ENCODE peak calls at places on chromosomes 5 and 9, in ten cellular contexts. Y, L, U, X, Q, T, E, P, M and F are unnamed samples.

GRCh38 chr5:1724822-1725602 is 74.6 kb downstream of the MRPL36 start:
- DNase-seq in Y (peak; percentile 35), L (peak; percentile 63), U (no peak), X (no peak), Q (no peak), T (peak; percentile 13), E (peak; percentile 73), P (peak; percentile 86), M (peak; percentile 27), F (no peak)

GRCh38 chr5:88944751-88945507 is 61.9 kb upstream of the MEF2C start:
- DNase-seq in Y (no peak), L (no peak), U (no peak), X (no peak), Q (no peak), T (no peak), E (no peak), P (no peak), M (peak; percentile 8), F (no peak)

GRCh38 chr9:38677660-38678303 is 42.2 kb downstream of the FAM240B start:
- DNase-seq in Y (no peak), L (no peak), U (peak; percentile 67), X (no peak), Q (no peak), T (no peak), E (no peak), P (no peak), M (peak; percentile 29), F (no peak)

GRCh38 chr9:89491688-89492087 is 6.2 kb downstream of the SEMA4D start:
- DNase-seq in Y (no peak), L (no peak), U (no peak), X (no peak), Q (no peak), T (peak; percentile 22), E (no peak), P (peak; percentile 20), M (no peak), F (no peak)

GRCh38 chr9:121604242-121604641 is 47.2 kb upstream of the DAB2IP start:
- DNase-seq in Y (no peak), L (no peak), U (peak; percentile 43), X (no peak), Q (no peak), T (peak; percentile 42), E (peak; percentile 61), P (peak; percentile 51), M (no peak), F (no peak)

GRCh38 chr5:56649569-56649968 is 165.8 kb upstream of the MAP3K1 start:
- DNase-seq in Y (no peak), L (no peak), U (peak; percentile 49), X (no peak), Q (peak; percentile 14), T (no peak), E (no peak), P (no peak), M (peak; percentile 61), F (no peak)

GRCh38 chr9:26566141-26566540 is 326.5 kb downstream of the CAAP1 start:
- DNase-seq in Y (no peak), L (no peak), U (no peak), X (no peak), Q (no peak), T (no peak), E (no peak), P (no peak), M (no peak), F (no peak)

GRCh38 chr5:171162165-171162564 is 146.9 kb upstream of the TLX3 start:
- DNase-seq in Y (no peak), L (no peak), U (no peak), X (no peak), Q (no peak), T (no peak), E (peak; percentile 4), P (peak; percentile 26), M (no peak), F (no peak)

GRCh38 chr9:32251539-32251938 is 132.9 kb upstream of the ACO1 start:
- DNase-seq in Y (no peak), L (no peak), U (peak; percentile 34), X (peak; percentile 35), Q (no peak), T (peak; percentile 41), E (peak; percentile 88), P (peak; percentile 63), M (peak; percentile 74), F (peak; percentile 67)

DNA sequence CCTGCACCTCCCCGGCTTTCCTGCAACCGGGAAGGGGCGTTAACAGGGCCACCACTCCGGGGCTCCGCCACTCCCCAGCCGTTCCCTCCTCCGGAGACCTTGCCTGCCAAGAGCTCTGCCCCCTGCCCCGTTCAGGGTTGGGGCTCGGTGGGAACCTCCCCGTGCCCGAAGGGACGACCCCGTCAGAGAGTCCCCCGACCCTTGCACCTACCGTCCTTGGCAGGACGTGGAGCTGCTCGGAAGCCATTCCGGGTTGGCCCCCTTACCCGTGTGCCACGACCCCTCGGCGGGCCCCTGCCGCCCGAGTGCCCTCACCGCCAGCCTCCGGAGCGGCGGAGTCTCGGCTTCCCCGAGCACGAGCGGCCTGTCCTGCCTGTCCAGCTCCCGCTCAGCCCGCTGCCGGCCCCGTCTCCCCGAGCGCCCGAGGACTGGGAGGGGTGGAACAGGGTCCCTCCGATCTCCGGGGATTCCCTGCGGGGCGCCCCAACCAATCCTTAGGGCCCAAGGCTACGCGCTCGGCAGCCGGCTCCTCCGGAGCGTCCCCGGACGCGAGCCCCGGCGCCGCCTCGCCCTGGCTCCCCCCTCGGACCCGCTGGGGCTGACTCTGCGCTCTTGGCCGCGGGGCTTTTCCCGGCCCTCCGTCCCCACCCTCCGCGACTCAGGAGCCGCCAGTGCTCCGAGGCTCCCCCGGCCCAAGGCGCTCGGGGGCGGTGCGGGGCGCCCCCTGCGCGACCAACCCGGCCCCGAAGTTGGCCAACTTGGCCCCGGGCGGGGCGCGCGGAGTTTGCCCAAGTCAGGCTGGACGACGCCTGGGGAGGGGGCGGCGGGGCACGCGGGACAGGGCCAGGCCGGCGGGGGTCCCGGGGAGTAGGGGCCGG is 721 bp downstream of the ADAMTS2 start:
- DNase-seq in Y (peak; percentile 62), L (no peak), U (no peak), X (no peak), Q (peak; percentile 31), T (no peak), E (peak; percentile 39), P (no peak), M (peak; percentile 31), F (no peak)
- H3K27ac ChIP-seq in Y (peak overlapping the region; percentile 18), L (peak overlapping the region; percentile 76), U (peak overlapping the region; percentile 15), X (no peak overlapping the region), Q (no peak overlapping the region), T (peak overlapping the region; percentile 74), E (no peak overlapping the region), P (no peak overlapping the region), M (no peak overlapping the region), F (peak overlapping the region; percentile 40)

DNA sequence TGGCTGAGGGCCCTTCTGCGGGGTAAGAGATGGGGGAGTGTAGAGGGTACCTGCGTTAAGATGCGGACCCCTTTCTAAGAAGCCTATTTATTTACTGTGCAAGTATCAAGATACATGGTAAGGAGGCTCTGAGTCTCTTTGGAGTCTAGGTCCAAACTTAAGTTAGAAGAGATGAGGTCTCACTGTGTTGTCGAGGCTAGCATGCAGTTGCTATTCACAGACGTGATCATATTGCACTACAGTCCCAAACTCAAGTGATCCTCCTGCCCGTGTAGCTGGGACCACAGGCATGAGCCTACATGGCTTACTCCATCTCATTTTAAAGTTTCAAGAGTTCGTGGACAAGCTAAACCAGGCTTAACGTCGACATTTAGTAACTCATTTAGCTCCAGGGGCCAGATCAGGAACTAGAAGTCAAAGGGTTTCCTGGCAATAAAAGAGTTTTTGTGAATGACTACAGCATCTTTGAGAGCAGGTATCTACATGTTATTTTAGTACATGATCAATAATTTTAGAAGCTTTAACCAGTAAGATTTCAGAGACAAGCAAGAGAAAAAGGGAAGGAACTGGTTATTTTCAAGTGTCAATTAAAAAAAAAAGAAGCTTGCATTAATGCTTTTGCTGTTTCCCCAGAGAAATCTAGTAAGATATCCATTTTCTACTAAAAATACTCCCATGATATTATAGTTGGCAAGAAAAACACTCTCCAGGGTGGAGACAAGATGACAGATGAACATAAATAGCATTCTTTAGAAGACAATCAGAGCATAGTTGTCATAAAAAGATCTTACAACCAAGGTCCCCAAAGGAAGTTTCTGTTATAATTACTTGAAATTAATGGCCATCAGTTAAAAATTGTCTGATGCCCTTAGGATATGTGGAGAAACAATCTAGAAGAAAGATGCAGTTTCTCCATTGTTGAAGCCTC is 141.3 kb downstream of the SCAMP1 start:
- DNase-seq in Y (no peak), L (no peak), U (no peak), X (no peak), Q (no peak), T (no peak), E (no peak), P (no peak), M (no peak), F (no peak)
- H3K4me1 ChIP-seq in Y (no peaks in the 10 kb centered on the region), L (peaks cover 31% of the 10 kb centered on the region), U (peaks cover 82% of the 10 kb centered on the region), X (peaks cover 59% of the 10 kb centered on the region), Q (peaks cover 41% of the 10 kb centered on the region), T (peaks cover 61% of the 10 kb centered on the region), E (peaks cover 33% of the 10 kb centered on the region), P (peaks cover 15% of the 10 kb centered on the region), M (peaks cover 91% of the 10 kb centered on the region), F (peaks cover 66% of the 10 kb centered on the region)

GRCh38 chr9:20292002-20292401 is 330.3 kb downstream of the MLLT3 start:
- DNase-seq in Y (no peak), L (no peak), U (no peak), X (no peak), Q (no peak), T (no peak), E (peak; percentile 45), P (no peak), M (peak; percentile 17), F (peak; percentile 41)
- TF ChIP-seq CTCF in Y (no peak), L (no peak), U (no peak), X (no peak), Q (no peak), T (no peak), E (no peak), P (peak; percentile 28), M (peak; percentile 14), F (peak; percentile 27)

GRCh38 chr5:627840-628239 is 15.7 kb downstream of the CEP72 start:
- DNase-seq in Y (no peak), L (peak; percentile 48), U (no peak), X (no peak), Q (no peak), T (no peak), E (no peak), P (no peak), M (no peak), F (no peak)

GRCh38 chr5:624118-624950 is 12.2 kb downstream of the CEP72 start:
- DNase-seq in Y (no peak), L (peak; percentile 54), U (no peak), X (no peak), Q (no peak), T (no peak), E (no peak), P (no peak), M (no peak), F (no peak)

GRCh38 chr5:625516-625915 is 13.4 kb downstream of the CEP72 start:
- DNase-seq in Y (no peak), L (peak; percentile 41), U (no peak), X (no peak), Q (no peak), T (no peak), E (no peak), P (no peak), M (no peak), F (peak; percentile 1)

GRCh38 chr5:624951-625230 is 12.8 kb downstream of the CEP72 start:
- DNase-seq in Y (no peak), L (peak; percentile 56), U (no peak), X (no peak), Q (no peak), T (no peak), E (no peak), P (no peak), M (no peak), F (no peak)

DNA sequence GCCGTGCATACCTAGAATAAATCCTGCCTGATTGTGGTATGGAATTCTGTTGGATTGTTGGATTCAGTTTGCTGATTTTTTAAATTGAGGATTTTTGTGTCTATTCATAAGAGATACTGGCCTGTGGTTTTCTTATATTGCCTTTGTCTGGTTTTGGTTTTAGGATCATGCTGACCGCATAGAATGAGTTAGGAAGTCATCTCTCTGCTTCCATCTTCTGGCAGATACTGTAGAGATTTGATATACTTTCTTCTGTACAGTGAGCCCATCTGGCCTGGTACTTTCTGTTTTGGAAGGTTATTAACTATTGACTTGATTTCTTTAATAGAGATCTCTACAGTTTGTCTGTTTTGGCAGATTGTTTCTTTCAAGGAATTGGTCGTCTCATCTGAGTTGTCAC is 14.7 kb downstream of the CEP72 start:
- DNase-seq in Y (no peak), L (no peak), U (no peak), X (no peak), Q (no peak), T (no peak), E (no peak), P (no peak), M (peak; percentile 10), F (no peak)
- H3K27ac ChIP-seq in Y (no peak overlapping the region), L (no peak overlapping the region), U (no peak overlapping the region), X (no peak overlapping the region), Q (no peak overlapping the region), T (no peak overlapping the region), E (no peak overlapping the region), P (no peak overlapping the region), M (no peak overlapping the region), F (no peak overlapping the region)